ENCODE peak calls at places on chromosomes 13 and 19, in four cellular contexts. D is cardiac muscle cell, E is H9, T is tibial artery. L is an unnamed sample.

GRCh38 chr19:44131955-44132354 is 9.4 kb upstream of the ZNF234 start:
- DNase-seq in D (no peak), E (no peak), T (no peak), L (no peak)

GRCh38 chr19:38675611-38676010 is 28.2 kb downstream of the ACTN4 start:
- DNase-seq in D (no peak), E (no peak), T (no peak), L (no peak)

GRCh38 chr19:29086182-29086581 is 126.8 kb downstream of the UQCRFS1 start:
- DNase-seq in D (no peak), E (no peak), T (no peak), L (no peak)

GRCh38 chr19:51440846-51441409 is 17.3 kb downstream of the SIGLEC8 start:
- DNase-seq in D (no peak), E (no peak), T (no peak), L (no peak)

GRCh38 chr19:6663236-6664187 is 6.4 kb downstream of the TNFSF14 start:
- DNase-seq in D (no peak), E (no peak), T (no peak), L (no peak)

GRCh38 chr19:2654585-2654861 is 48.0 kb downstream of the GNG7 start:
- DNase-seq in D (no peak), E (no peak), T (no peak), L (no peak)

GRCh38 chr19:10551698-10552301 is 8.1 kb downstream of the ATG4D start:
- DNase-seq in D (no peak), E (peak; percentile 55), T (no peak), L (no peak)

GRCh38 chr19:3065675-3066357 is 3.5 kb upstream of the TLE5 start:
- DNase-seq in D (no peak), E (no peak), T (no peak), L (no peak)

GRCh38 chr19:35903550-35904179 is 1.3 kb downstream of the HCST start:
- DNase-seq in D (peak; percentile 65), E (peak; percentile 91), T (peak; percentile 78), L (peak; percentile 32)

GRCh38 chr13:36819811-36820140 is 754 bp downstream of the RFXAP start:
- DNase-seq in D (peak; percentile 24), E (peak; percentile 38), T (no peak), L (no peak)

GRCh38 chr19:53991224-53992113 is at the start of gene CACNG6:
- DNase-seq in D (peak; percentile 94), E (peak; percentile 74), T (no peak), L (no peak)

GRCh38 chr13:113084094-113084942 is 21.3 kb upstream of the F7 start:
- DNase-seq in D (no peak), E (no peak), T (no peak), L (no peak)

GRCh38 chr13:104414771-104415170 is 1348.6 kb upstream of the SLC10A2 start:
- DNase-seq in D (no peak), E (no peak), T (no peak), L (no peak)

GRCh38 chr13:33263484-33263883 is 22.1 kb downstream of the STARD13 start:
- DNase-seq in D (no peak), E (no peak), T (no peak), L (no peak)
- H3K27ac ChIP-seq in D (no peak overlapping the region), E (no peak overlapping the region), T (no peak overlapping the region), L (peak overlapping the region; percentile 90)

DNA sequence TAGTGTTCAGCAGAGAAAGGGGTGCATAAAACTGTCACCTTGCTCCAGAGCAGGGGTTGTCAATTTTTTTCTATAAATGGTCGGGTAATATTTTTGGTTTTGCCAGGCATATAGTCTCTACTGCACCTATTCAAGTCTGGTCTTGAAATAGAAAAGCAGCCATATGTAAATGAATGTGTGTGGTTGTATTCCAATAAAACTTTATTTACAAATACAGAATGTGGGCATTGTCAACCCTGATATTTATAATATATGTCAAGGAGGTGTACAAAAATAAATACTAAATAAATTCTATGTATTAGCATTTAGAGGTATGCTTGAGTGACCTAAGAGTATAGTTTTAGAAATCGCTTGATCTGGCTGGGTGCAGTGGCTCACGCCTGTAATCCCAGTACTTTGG is 97.6 kb upstream of the SPRY2 start:
- DNase-seq in D (no peak), E (no peak), T (no peak), L (no peak)
- H3K27ac ChIP-seq in D (no peak overlapping the region), E (no peak overlapping the region), T (no peak overlapping the region), L (no peak overlapping the region)

GRCh38 chr13:35481777-35482176 is 5.3 kb upstream of the MAB21L1 start:
- DNase-seq in D (no peak), E (no peak), T (no peak), L (no peak)

GRCh38 chr13:35478384-35479222 is 2.1 kb upstream of the MAB21L1 start:
- DNase-seq in D (peak; percentile 43), E (peak; percentile 61), T (no peak), L (no peak)

GRCh38 chr13:35479223-35479536 is 2.7 kb upstream of the MAB21L1 start:
- DNase-seq in D (peak; percentile 13), E (peak; percentile 45), T (no peak), L (no peak)

GRCh38 chr13:35475960-35476943 is at the start of gene MAB21L1:
- DNase-seq in D (peak; percentile 35), E (no peak), T (peak; percentile 45), L (no peak)

GRCh38 chr13:35479691-35480090 is 3.2 kb upstream of the MAB21L1 start:
- DNase-seq in D (no peak), E (no peak), T (no peak), L (no peak)
- H3K27ac ChIP-seq in D (no peak overlapping the region), E (no peak overlapping the region), T (no peak overlapping the region), L (no peak overlapping the region)

GRCh38 chr19:16650821-16651220 is 9.1 kb downstream of the SMIM7 start:
- DNase-seq in D (no peak), E (no peak), T (no peak), L (no peak)
- H3K27ac ChIP-seq in D (no peak overlapping the region), E (no peak overlapping the region), T (no peak overlapping the region), L (no peak overlapping the region)

DNA sequence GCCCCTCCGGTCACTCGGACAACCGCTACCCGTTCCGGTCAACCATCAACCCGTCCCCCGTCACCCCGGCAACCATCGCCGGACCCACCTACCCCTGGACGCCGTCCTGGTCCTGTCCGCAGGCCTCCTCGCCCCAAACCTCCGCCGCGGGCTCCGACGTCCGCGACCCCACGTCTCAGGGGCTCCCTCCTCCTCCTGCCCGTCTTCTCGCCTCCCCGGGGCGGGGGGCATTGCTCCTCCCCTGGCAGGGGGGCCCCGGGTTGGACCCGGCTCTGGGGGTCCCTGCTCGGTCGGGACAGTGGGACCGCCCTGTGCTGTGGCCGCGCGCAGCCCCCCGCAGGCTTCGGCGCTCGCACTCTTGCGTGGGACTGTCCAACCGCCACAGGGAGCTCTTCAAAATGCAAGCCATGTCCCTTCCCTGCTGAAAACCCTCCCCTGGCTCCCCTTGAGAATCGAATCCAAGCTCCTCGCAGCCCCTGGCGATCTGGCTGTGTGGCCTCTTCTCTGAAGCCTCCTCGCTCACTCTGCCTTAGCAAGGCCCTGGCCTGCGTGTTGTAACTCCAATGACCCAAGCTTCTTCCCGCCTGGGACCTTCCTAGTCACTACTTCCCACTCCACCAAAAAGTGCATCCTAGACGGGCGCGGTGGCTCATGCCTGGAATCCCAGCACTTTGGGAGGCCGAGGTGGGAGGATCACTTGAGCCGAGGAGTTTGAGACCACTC is 8.4 kb downstream of the EPHX3 start:
- DNase-seq in D (no peak), E (no peak), T (no peak), L (no peak)
- H3K27ac ChIP-seq in D (no peak overlapping the region), E (no peak overlapping the region), T (peak overlapping the region; percentile 92), L (peak overlapping the region; percentile 45)

L was measured in substantia nigra.